ENCODE peak calls at places on chromosomes 3 and 15, in eight cellular contexts. L, O, B, P, C, E, X and K are unnamed samples.
A peak's percentile ranks its signal among the peaks of the same experiment; 100 is the strongest.

GRCh38 chr3:50324351-50325144 is 2.0 kb upstream of the HYAL2 start:
- DNase-seq in L (no peak), O (peak; percentile 70), B (peak; percentile 30), P (peak; percentile 79), C (peak; percentile 74), E (peak; percentile 85), X (no peak), K (peak; percentile 65)

GRCh38 chr3:140258222-140258724 is 323.3 kb downstream of the CLSTN2 start:
- DNase-seq in L (no peak), O (no peak), B (no peak), P (no peak), C (no peak), E (no peak), X (no peak), K (peak; percentile 18)

GRCh38 chr15:87227846-87228245 is 1028.7 kb downstream of the NTRK3 start:
- DNase-seq in L (no peak), O (no peak), B (no peak), P (no peak), C (no peak), E (no peak), X (no peak), K (no peak)

GRCh38 chr3:126293370-126294082 is 63.7 kb downstream of the KLF15 start:
- DNase-seq in L (no peak), O (no peak), B (no peak), P (no peak), C (peak; percentile 59), E (no peak), X (peak; percentile 8), K (peak; percentile 62)

GRCh38 chr3:33636125-33636855 is 81.8 kb downstream of the CLASP2 start:
- DNase-seq in L (peak; percentile 38), O (peak; percentile 72), B (peak; percentile 37), P (peak; percentile 12), C (no peak), E (peak; percentile 49), X (no peak), K (peak; percentile 78)

GRCh38 chr15:100602822-100603393 is 519 bp downstream of the ASB7 start:
- DNase-seq in L (no peak), O (peak; percentile 69), B (peak; percentile 66), P (no peak), C (no peak), E (peak; percentile 10), X (no peak), K (peak; percentile 2)

GRCh38 chr3:45978348-45978747 is 17.3 kb downstream of the FYCO1 start:
- DNase-seq in L (no peak), O (no peak), B (peak; percentile 53), P (no peak), C (no peak), E (no peak), X (peak; percentile 80), K (no peak)

GRCh38 chr3:195087321-195087720 is 183.6 kb downstream of the XXYLT1 start:
- DNase-seq in L (no peak), O (no peak), B (no peak), P (no peak), C (no peak), E (no peak), X (no peak), K (no peak)

GRCh38 chr3:197167546-197167945 is 130.9 kb downstream of the DLG1 start:
- DNase-seq in L (no peak), O (no peak), B (no peak), P (no peak), C (no peak), E (no peak), X (no peak), K (no peak)

GRCh38 chr15:95371664-95372063 is 958.8 kb upstream of the NR2F2 start:
- DNase-seq in L (no peak), O (no peak), B (peak; percentile 41), P (no peak), C (no peak), E (no peak), X (no peak), K (no peak)

GRCh38 chr3:50304601-50305000 is 1.2 kb upstream of the HYAL1 start:
- DNase-seq in L (no peak), O (no peak), B (peak; percentile 77), P (no peak), C (no peak), E (no peak), X (no peak), K (no peak)

GRCh38 chr3:142990706-142991105 is 10.7 kb upstream of the U2SURP start:
- DNase-seq in L (no peak), O (no peak), B (no peak), P (no peak), C (no peak), E (no peak), X (no peak), K (peak; percentile 24)

GRCh38 chr3:133759740-133760069 is 13.5 kb downstream of the TF start:
- DNase-seq in L (no peak), O (no peak), B (no peak), P (no peak), C (no peak), E (no peak), X (no peak), K (no peak)

GRCh38 chr3:17964113-17964512 is 221.7 kb upstream of the TBC1D5 start:
- DNase-seq in L (no peak), O (no peak), B (no peak), P (no peak), C (no peak), E (no peak), X (no peak), K (no peak)

GRCh38 chr3:23697416-23697815 is 108.3 kb upstream of the UBE2E1 start:
- DNase-seq in L (no peak), O (no peak), B (no peak), P (no peak), C (no peak), E (no peak), X (no peak), K (no peak)

GRCh38 chr3:177595789-177596188 is 398.5 kb upstream of the TBL1XR1 start:
- DNase-seq in L (no peak), O (no peak), B (peak; percentile 80), P (no peak), C (no peak), E (no peak), X (no peak), K (no peak)

GRCh38 chr15:72554471-72555425 is 80.6 kb downstream of the ARIH1 start:
- DNase-seq in L (no peak), O (no peak), B (peak; percentile 57), P (no peak), C (no peak), E (no peak), X (no peak), K (no peak)

GRCh38 chr15:43268111-43269105 is 1.7 kb upstream of the TGM5 start:
- DNase-seq in L (no peak), O (no peak), B (no peak), P (no peak), C (no peak), E (peak; percentile 59), X (no peak), K (peak; percentile 39)

DNA sequence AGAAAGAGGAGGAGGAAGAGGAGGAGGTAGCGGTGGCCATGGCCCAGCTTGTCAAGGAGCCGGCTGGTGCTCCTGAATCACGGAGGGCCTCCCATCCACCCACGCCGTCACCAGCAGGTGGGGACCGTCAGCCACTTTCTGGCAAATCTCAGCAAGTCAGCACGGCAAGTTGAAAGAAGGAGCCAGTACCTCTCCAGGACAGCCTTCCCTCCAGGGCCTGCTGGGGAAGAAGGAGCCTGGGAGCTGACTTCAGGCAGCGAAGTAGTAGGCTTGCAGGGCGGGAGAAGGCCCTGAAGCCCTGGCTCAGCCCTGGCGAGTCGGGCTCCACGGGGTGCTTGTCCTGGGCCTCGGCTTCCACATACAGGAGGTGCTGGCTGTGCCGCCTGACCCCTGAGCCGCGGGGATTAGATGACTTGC is 99.2 kb upstream of the TRPM1 start:
- DNase-seq in L (peak; percentile 12), O (peak; percentile 75), B (peak; percentile 36), P (peak; percentile 57), C (peak; percentile 82), E (peak; percentile 59), X (peak; percentile 44), K (peak; percentile 52)
- TF ChIP-seq CTCF in L (peak; percentile 70), O (peak; percentile 78), B (peak; percentile 80), P (peak; percentile 52), C (peak; percentile 76), E (no peak), X (no peak), K (peak; percentile 56)

GRCh38 chr3:136018876-136019275 is 53.3 kb downstream of the PPP2R3A start:
- DNase-seq in L (no peak), O (no peak), B (no peak), P (no peak), C (no peak), E (no peak), X (no peak), K (no peak)
- H3K4me3 ChIP-seq in L (no peak overlapping the region), O (no peak overlapping the region), B (no peak overlapping the region), P (no peak overlapping the region), C (no peak overlapping the region), E (no peak overlapping the region), X (no peak overlapping the region), K (no peak overlapping the region)

DNA sequence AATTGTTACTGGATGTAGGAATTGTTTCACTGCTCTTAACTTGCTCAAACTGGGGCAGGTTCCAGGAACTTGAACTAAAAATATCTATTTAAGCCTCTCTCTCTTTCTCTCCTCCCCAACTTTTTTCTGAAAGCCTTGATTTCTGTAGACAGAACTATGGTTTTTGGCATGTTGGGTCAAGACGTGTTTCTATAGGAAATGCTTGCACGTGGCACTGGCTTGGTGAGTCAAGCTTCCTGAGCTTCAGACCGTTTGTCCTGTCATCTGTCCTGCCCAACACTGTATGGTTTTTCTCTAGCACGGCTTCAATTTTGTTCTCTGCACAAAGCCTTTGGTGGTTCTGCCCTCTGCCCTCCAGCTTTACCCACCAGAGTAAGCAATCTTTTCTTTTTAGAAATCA is 13.5 kb downstream of the EAF1 start:
- DNase-seq in L (no peak), O (no peak), B (peak; percentile 67), P (no peak), C (no peak), E (no peak), X (no peak), K (no peak)
- H3K36me3 ChIP-seq in L (peaks cover 3% of the 10 kb centered on the region), O (peaks cover 73% of the 10 kb centered on the region), B (peaks cover 22% of the 10 kb centered on the region), P (peaks cover 34% of the 10 kb centered on the region), C (peaks cover 77% of the 10 kb centered on the region), E (peaks cover 61% of the 10 kb centered on the region), X (peaks cover 28% of the 10 kb centered on the region), K (peaks cover 61% of the 10 kb centered on the region)

GRCh38 chr3:188690076-188690475 is 481.7 kb upstream of the TPRG1 start:
- DNase-seq in L (no peak), O (no peak), B (no peak), P (no peak), C (no peak), E (no peak), X (no peak), K (no peak)

GRCh38 chr3:188689101-188689574 is 482.6 kb upstream of the TPRG1 start:
- DNase-seq in L (no peak), O (no peak), B (no peak), P (peak; percentile 33), C (no peak), E (no peak), X (no peak), K (peak; percentile 13)

GRCh38 chr3:188686319-188686718 is 485.5 kb upstream of the TPRG1 start:
- DNase-seq in L (no peak), O (no peak), B (no peak), P (no peak), C (no peak), E (no peak), X (no peak), K (no peak)

GRCh38 chr3:188685789-188686188 is 486.0 kb upstream of the TPRG1 start:
- DNase-seq in L (no peak), O (no peak), B (no peak), P (no peak), C (no peak), E (no peak), X (no peak), K (no peak)

GRCh38 chr3:188687389-188687788 is 484.4 kb upstream of the TPRG1 start:
- DNase-seq in L (peak; percentile 81), O (no peak), B (peak; percentile 57), P (no peak), C (no peak), E (no peak), X (no peak), K (peak; percentile 14)
- TF ChIP-seq CTCF in L (peak; percentile 47), O (peak; percentile 32), B (peak; percentile 32), P (no peak), C (no peak), E (peak; percentile 49), X (no peak), K (peak; percentile 25)